ENCODE peak calls at places on chromosomes 12 and 14, in seven cellular contexts. One of them, this sample, is unnamed.

GRCh38 chr12:65902504-65902903 is 78.2 kb downstream of the HMGA2 start:
- DNase-seq in aorta: no peak
- DNase-seq in AG10803: peak; percentile 55
- DNase-seq in T-helper 22 cell: no peak
- DNase-seq in EH: peak; percentile 79
- DNase-seq in GM12892: no peak
- DNase-seq in NCI-H69: no peak
- DNase-seq in this sample: no peak

GRCh38 chr12:53728206-53728605 is 954 bp upstream of the CALCOCO1 start:
- DNase-seq in EH: no peak
- DNase-seq in T-helper 22 cell: no peak
- DNase-seq in AG10803: no peak
- DNase-seq in NCI-H69: no peak
- DNase-seq in aorta: no peak
- DNase-seq in GM12892: no peak
- DNase-seq in this sample: no peak

GRCh38 chr12:112333030-112333429 is 49.2 kb downstream of the HECTD4 start:
- DNase-seq in aorta: no peak
- DNase-seq in NCI-H69: no peak
- DNase-seq in T-helper 22 cell: no peak
- DNase-seq in EH: no peak
- DNase-seq in GM12892: no peak
- DNase-seq in AG10803: no peak
- DNase-seq in this sample: no peak

GRCh38 chr12:57614178-57614947 is 3.1 kb downstream of the ARHGEF25 start:
- DNase-seq in GM12892: peak; percentile 63
- DNase-seq in AG10803: peak; percentile 26
- DNase-seq in T-helper 22 cell: no peak
- DNase-seq in EH: peak; percentile 55
- DNase-seq in NCI-H69: peak; percentile 10
- DNase-seq in aorta: no peak
- DNase-seq in this sample: no peak

GRCh38 chr12:96164951-96165858 is 29.0 kb upstream of the ELK3 start:
- DNase-seq in AG10803: no peak
- DNase-seq in NCI-H69: no peak
- DNase-seq in T-helper 22 cell: no peak
- DNase-seq in EH: no peak
- DNase-seq in GM12892: no peak
- DNase-seq in aorta: no peak
- DNase-seq in this sample: no peak

GRCh38 chr12:48004941-48005749 is 869 bp upstream of the COL2A1 start:
- DNase-seq in GM12892: no peak
- DNase-seq in T-helper 22 cell: no peak
- DNase-seq in aorta: no peak
- DNase-seq in NCI-H69: peak; percentile 92
- DNase-seq in EH: no peak
- DNase-seq in AG10803: no peak
- DNase-seq in this sample: no peak

GRCh38 chr14:100407376-100408102 is 84.4 kb downstream of the SLC25A47 start:
- DNase-seq in T-helper 22 cell: no peak
- DNase-seq in GM12892: no peak
- DNase-seq in AG10803: no peak
- DNase-seq in NCI-H69: no peak
- DNase-seq in EH: no peak
- DNase-seq in aorta: no peak
- DNase-seq in this sample: no peak

GRCh38 chr12:49059385-49060232 is 985 bp downstream of the KMT2D start:
- DNase-seq in aorta: no peak
- DNase-seq in NCI-H69: peak; percentile 68
- DNase-seq in T-helper 22 cell: no peak
- DNase-seq in GM12892: no peak
- DNase-seq in AG10803: peak; percentile 15
- DNase-seq in EH: peak; percentile 37
- DNase-seq in this sample: no peak

GRCh38 chr12:25249951-25250738 is 584 bp downstream of the KRAS start:
- DNase-seq in NCI-H69: peak; percentile 49
- DNase-seq in T-helper 22 cell: peak; percentile 36
- DNase-seq in aorta: peak; percentile 79
- DNase-seq in GM12892: peak; percentile 46
- DNase-seq in AG10803: peak; percentile 9
- DNase-seq in EH: peak; percentile 44
- DNase-seq in this sample: peak; percentile 86

GRCh38 chr12:75177997-75178396 is 31.6 kb downstream of the KCNC2 start:
- DNase-seq in GM12892: no peak
- DNase-seq in NCI-H69: peak; percentile 80
- DNase-seq in AG10803: peak; percentile 91
- DNase-seq in EH: peak; percentile 89
- DNase-seq in aorta: no peak
- DNase-seq in T-helper 22 cell: no peak
- DNase-seq in this sample: no peak

GRCh38 chr14:20855652-20856291 is 35.4 kb upstream of the RNASE3 start:
- DNase-seq in AG10803: peak; percentile 58
- DNase-seq in EH: peak; percentile 66
- DNase-seq in NCI-H69: peak; percentile 26
- DNase-seq in aorta: peak; percentile 58
- DNase-seq in T-helper 22 cell: peak; percentile 1
- DNase-seq in GM12892: peak; percentile 31
- DNase-seq in this sample: no peak

GRCh38 chr12:77190022-77190421 is 124.7 kb upstream of the E2F7 start:
- DNase-seq in AG10803: peak; percentile 98
- DNase-seq in aorta: no peak
- DNase-seq in T-helper 22 cell: no peak
- DNase-seq in EH: peak; percentile 93
- DNase-seq in NCI-H69: no peak
- DNase-seq in GM12892: no peak
- DNase-seq in this sample: no peak

GRCh38 chr14:26887842-26888241 is 290.0 kb upstream of the NOVA1 start:
- DNase-seq in EH: no peak
- DNase-seq in T-helper 22 cell: no peak
- DNase-seq in aorta: peak; percentile 53
- DNase-seq in AG10803: peak; percentile 3
- DNase-seq in NCI-H69: no peak
- DNase-seq in GM12892: no peak
- DNase-seq in this sample: no peak

GRCh38 chr14:103496776-103497175 is 25.9 kb downstream of the CKB start:
- DNase-seq in NCI-H69: no peak
- DNase-seq in GM12892: no peak
- DNase-seq in T-helper 22 cell: no peak
- DNase-seq in aorta: no peak
- DNase-seq in AG10803: peak; percentile 21
- DNase-seq in EH: peak; percentile 19
- DNase-seq in this sample: peak; percentile 17

GRCh38 chr12:109900752-109901580 is 892 bp downstream of the TCHP start:
- DNase-seq in GM12892: no peak
- DNase-seq in AG10803: no peak
- DNase-seq in T-helper 22 cell: no peak
- DNase-seq in NCI-H69: peak; percentile 65
- DNase-seq in EH: peak; percentile 22
- DNase-seq in aorta: no peak
- DNase-seq in this sample: no peak

GRCh38 chr14:74630881-74631690 is 19.0 kb upstream of the LTBP2 start:
- DNase-seq in AG10803: no peak
- DNase-seq in aorta: no peak
- DNase-seq in NCI-H69: no peak
- DNase-seq in EH: no peak
- DNase-seq in GM12892: no peak
- DNase-seq in T-helper 22 cell: no peak
- DNase-seq in this sample: no peak

GRCh38 chr12:52826611-52827498 is 7.3 kb downstream of the KRT79 start:
- DNase-seq in EH: peak; percentile 37
- DNase-seq in GM12892: no peak
- DNase-seq in NCI-H69: no peak
- DNase-seq in T-helper 22 cell: no peak
- DNase-seq in aorta: peak; percentile 21
- DNase-seq in AG10803: peak; percentile 38
- DNase-seq in this sample: no peak

GRCh38 chr12:122028601-122029560 is 7.2 kb downstream of the BCL7A start:
- DNase-seq in GM12892: peak; percentile 76
- DNase-seq in T-helper 22 cell: no peak
- DNase-seq in NCI-H69: peak; percentile 92
- DNase-seq in EH: no peak
- DNase-seq in AG10803: no peak
- DNase-seq in aorta: no peak
- DNase-seq in this sample: no peak

GRCh38 chr12:7907009-7907408 is 29.0 kb downstream of the SLC2A3 start:
- DNase-seq in T-helper 22 cell: no peak
- DNase-seq in GM12892: no peak
- DNase-seq in aorta: no peak
- DNase-seq in EH: peak; percentile 63
- DNase-seq in AG10803: peak; percentile 41
- DNase-seq in NCI-H69: peak; percentile 10
- DNase-seq in this sample: no peak

GRCh38 chr14:30994681-30995620 is 30.5 kb upstream of the AP4S1 start:
- DNase-seq in GM12892: no peak
- DNase-seq in EH: peak; percentile 59
- DNase-seq in aorta: no peak
- DNase-seq in AG10803: peak; percentile 37
- DNase-seq in T-helper 22 cell: no peak
- DNase-seq in NCI-H69: no peak
- DNase-seq in this sample: no peak

GRCh38 chr12:132237772-132238486 is 91.5 kb downstream of the GALNT9 start:
- DNase-seq in EH: no peak
- DNase-seq in GM12892: no peak
- DNase-seq in NCI-H69: no peak
- DNase-seq in aorta: peak; percentile 27
- DNase-seq in AG10803: no peak
- DNase-seq in T-helper 22 cell: no peak
- DNase-seq in this sample: no peak

This sample was measured in suprapubic skin.